ENCODE peak calls at places on chromosomes 5 and 9, in eight cellular contexts. L is psoas muscle, U is cardiac muscle cell, Y is stomach, M is Panc1, Q is tibial nerve, K is esophagus squamous epithelium, T is fibroblast of lung. N is an unnamed sample.
A peak's percentile ranks its signal among the peaks of the same experiment; 100 is the strongest.

GRCh38 chr5:162190-162564 is 29.1 kb upstream of the LRRC14B start:
- DNase-seq in Q (no peak), K (no peak), U (no peak), Y (no peak), T (no peak), M (no peak), L (peak; percentile 5), N (no peak)

GRCh38 chr9:34381323-34381722 is 4.6 kb upstream of the MYORG start:
- DNase-seq in Q (no peak), M (no peak), Y (no peak), U (no peak), L (no peak), K (no peak), T (no peak), N (no peak)

GRCh38 chr5:32600057-32600622 is 14.8 kb downstream of the SUB1 start:
- DNase-seq in Y (no peak), M (no peak), K (no peak), T (peak; percentile 92), Q (no peak), U (no peak), L (no peak), N (peak; percentile 84)

GRCh38 chr5:95940758-95941682 is 20.6 kb downstream of the ELL2 start:
- DNase-seq in L (no peak), K (no peak), U (peak; percentile 47), Y (no peak), T (peak; percentile 47), M (no peak), Q (no peak), N (peak; percentile 33)

GRCh38 chr5:177457239-177458121 is 10.9 kb downstream of the PRR7 start:
- DNase-seq in K (peak; percentile 48), Q (peak; percentile 66), T (peak; percentile 97), M (peak; percentile 72), Y (peak; percentile 77), U (peak; percentile 96), L (peak; percentile 85), N (peak; percentile 97)

GRCh38 chr5:33981408-33982171 is 2.9 kb downstream of the SLC45A2 start:
- DNase-seq in Q (no peak), Y (no peak), T (peak; percentile 42), K (no peak), M (no peak), U (no peak), L (no peak), N (peak; percentile 44)

GRCh38 chr5:67361932-67362729 is 165.5 kb upstream of the CD180 start:
- DNase-seq in L (no peak), T (peak; percentile 87), M (no peak), Y (no peak), U (no peak), K (no peak), Q (no peak), N (peak; percentile 52)

GRCh38 chr5:133773247-133774202 is 161.2 kb upstream of the FSTL4 start:
- DNase-seq in U (peak; percentile 78), Y (no peak), Q (no peak), L (no peak), T (no peak), M (no peak), K (no peak), N (no peak)

GRCh38 chr9:27337833-27338526 is 41.0 kb upstream of the EQTN start:
- DNase-seq in T (no peak), K (no peak), U (no peak), L (no peak), Q (no peak), Y (peak; percentile 41), M (no peak), N (no peak)

GRCh38 chr5:124162782-124163532 is 583.5 kb downstream of the ZNF608 start:
- DNase-seq in U (peak; percentile 76), Y (peak; percentile 70), T (peak; percentile 63), Q (no peak), M (no peak), K (no peak), L (no peak), N (no peak)

GRCh38 chr9:91186311-91187101 is 175.2 kb downstream of the AUH start:
- DNase-seq in K (no peak), U (no peak), M (no peak), Y (peak; percentile 23), L (no peak), T (peak; percentile 36), Q (no peak), N (no peak)

GRCh38 chr9:131523086-131523388 is 8.0 kb downstream of the UCK1 start:
- DNase-seq in M (no peak), T (no peak), K (no peak), L (no peak), U (no peak), Q (no peak), Y (no peak), N (no peak)

GRCh38 chr5:170254056-170254455 is 21.3 kb downstream of the C5orf58 start:
- DNase-seq in T (peak; percentile 1), U (no peak), M (no peak), L (no peak), Y (no peak), Q (no peak), K (no peak), N (no peak)

GRCh38 chr5:170473642-170474041 is 30.2 kb upstream of the KCNIP1 start:
- DNase-seq in K (no peak), Y (no peak), Q (no peak), M (no peak), L (no peak), U (no peak), T (no peak), N (no peak)

GRCh38 chr5:159975462-159976019 is 33.4 kb upstream of the TTC1 start:
- DNase-seq in U (no peak), K (no peak), M (no peak), Q (no peak), Y (no peak), L (no peak), T (peak; percentile 98), N (peak; percentile 93)

GRCh38 chr5:146041180-146041789 is 64.1 kb downstream of the PLAC8L1 start:
- DNase-seq in M (no peak), K (no peak), U (no peak), L (no peak), Q (no peak), Y (no peak), T (no peak), N (peak; percentile 15)

GRCh38 chr9:108271646-108272349 is 584.0 kb downstream of the ACTL7B start:
- DNase-seq in K (no peak), L (no peak), M (peak; percentile 13), T (peak; percentile 75), Q (no peak), U (no peak), Y (peak; percentile 57), N (peak; percentile 69)

DNA sequence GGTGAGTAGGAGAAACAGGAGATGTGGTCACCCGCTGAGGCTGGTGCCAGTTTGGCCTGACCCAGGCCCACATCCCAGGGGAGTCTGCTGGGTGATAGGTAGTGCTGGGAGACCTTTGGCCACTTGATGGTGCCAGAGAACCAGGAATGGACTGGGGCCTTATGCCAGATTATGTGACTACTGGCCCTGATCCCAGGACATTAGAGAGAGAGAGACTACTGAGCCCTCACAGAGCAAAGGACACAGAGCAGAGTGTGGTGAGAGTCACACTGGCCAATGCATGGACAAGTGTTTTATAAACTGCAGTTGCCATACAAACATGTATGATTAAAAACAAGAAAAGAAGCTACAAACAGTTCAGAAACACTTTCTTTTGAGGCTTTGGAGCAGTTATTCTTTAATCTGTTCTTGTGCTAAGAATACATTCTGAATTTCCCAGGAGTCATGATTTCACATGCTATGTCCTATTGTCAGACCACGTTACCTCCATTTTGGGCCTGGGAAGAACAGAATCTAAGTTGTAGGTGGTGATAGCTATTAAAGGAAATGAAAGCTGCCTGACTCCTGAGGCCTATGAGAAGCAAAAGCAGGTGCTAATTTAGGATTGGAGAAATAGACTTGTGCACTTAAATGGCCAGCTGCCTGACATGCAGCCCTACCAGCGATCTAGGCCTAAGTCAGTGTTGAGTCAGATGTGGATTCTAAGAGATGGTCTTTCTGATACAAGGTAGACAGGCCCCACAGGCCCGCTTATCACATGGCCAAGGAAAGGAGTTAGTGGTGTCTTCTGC is 32.6 kb upstream of the TMOD1 start:
- DNase-seq in Q (peak; percentile 67), U (peak; percentile 87), K (no peak), T (peak; percentile 46), L (peak; percentile 67), Y (peak; percentile 84), M (peak; percentile 39), N (peak; percentile 79)
- TF ChIP-seq CTCF in Q (peak; percentile 70), U (peak; percentile 86), K (peak; percentile 55), T (peak; percentile 88), L (peak; percentile 86), Y (peak; percentile 89), M (peak; percentile 70), N (peak; percentile 85)

DNA sequence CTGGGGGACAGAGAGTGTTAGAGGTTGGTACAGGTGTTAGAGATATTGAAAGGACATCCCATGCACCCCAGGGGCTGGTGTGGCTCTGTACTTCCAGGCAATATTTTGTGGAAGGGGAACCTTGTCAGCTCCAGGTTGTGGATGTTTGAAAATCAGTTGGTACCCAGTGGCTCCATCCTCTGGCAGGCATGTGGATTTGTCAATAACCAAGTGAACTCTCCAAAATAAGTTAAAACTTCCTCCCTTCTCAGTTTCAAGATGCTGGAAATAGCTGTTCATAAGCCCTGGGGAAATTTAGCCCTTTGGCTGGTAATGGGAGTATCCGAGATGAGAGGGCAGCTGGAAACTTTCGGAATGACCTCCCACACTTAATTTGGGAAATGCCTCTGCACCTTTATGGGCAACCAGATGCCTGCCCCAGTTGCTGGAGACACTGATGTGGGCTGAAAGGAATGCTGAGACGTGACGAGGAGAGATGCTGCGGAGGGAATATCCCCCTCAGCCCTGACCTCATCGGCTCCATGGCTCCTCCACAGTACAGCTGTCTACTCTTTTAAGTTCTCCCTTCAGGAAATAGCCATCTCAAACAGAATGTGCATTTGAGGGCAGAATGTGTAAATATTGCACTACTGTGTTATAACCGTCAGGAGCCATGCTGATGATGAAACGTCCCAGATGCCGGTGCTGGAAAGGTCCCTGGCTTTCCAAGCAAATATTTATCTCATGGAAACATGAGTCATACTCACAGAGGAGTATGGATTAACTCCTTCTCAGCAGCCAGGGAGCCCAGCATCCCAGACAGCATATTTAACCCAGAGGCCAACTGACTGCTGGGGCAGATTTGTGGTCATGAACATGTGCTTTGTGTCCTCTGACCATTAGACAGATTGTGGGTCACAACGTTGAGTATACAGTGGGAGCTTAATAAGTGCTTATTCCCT is 29.5 kb downstream of the TGFBI start:
- DNase-seq in T (peak; percentile 99), L (peak; percentile 71), Q (peak; percentile 28), M (peak; percentile 89), Y (peak; percentile 47), K (no peak), U (no peak), N (peak; percentile 99)
- TF ChIP-seq CTCF in T (peak; percentile 54), L (peak; percentile 19), Q (peak; percentile 24), M (peak; percentile 20), Y (peak; percentile 11), K (peak; percentile 9), U (peak; percentile 64), N (peak; percentile 63)

GRCh38 chr5:98827161-98827560 is 53.7 kb downstream of the RGMB start:
- DNase-seq in U (peak; percentile 51), L (no peak), Q (no peak), K (no peak), M (peak; percentile 41), T (peak; percentile 42), Y (no peak), N (peak; percentile 73)
- TF ChIP-seq CTCF in U (peak; percentile 53), L (peak; percentile 65), Q (no peak), K (peak; percentile 45), M (peak; percentile 65), T (peak; percentile 48), Y (peak; percentile 59), N (peak; percentile 56)

GRCh38 chr5:144697847-144698262 is 527.2 kb downstream of the KCTD16 start:
- DNase-seq in U (no peak), T (peak; percentile 99), Y (no peak), L (no peak), M (peak; percentile 78), Q (no peak), K (no peak), N (peak; percentile 68)
- TF ChIP-seq CTCF in U (no peak), T (peak; percentile 9), Y (no peak), L (no peak), M (peak; percentile 7), Q (no peak), K (no peak), N (peak; percentile 7)